ENCODE peak calls at places on chromosomes 3 and 15, in nine cellular contexts. U, W, M, D, Y, A, S, X and E are unnamed samples.
A peak's percentile ranks its signal among the peaks of the same experiment; 100 is the strongest.

GRCh38 chr15:95559875-95560394 is 770.6 kb upstream of the NR2F2 start:
- DNase-seq in U (peak; percentile 81), W (no peak), M (no peak), D (no peak), Y (no peak), A (peak; percentile 89), S (peak; percentile 64), X (no peak), E (no peak)

GRCh38 chr15:32717290-32718081 is at the start of gene GREM1:
- DNase-seq in U (no peak), W (no peak), M (peak; percentile 46), D (peak; percentile 8), Y (peak; percentile 77), A (peak; percentile 62), S (peak; percentile 94), X (no peak), E (no peak)

GRCh38 chr3:117681619-117682018 is 972.0 kb downstream of the TUSC7 start:
- DNase-seq in U (peak; percentile 75), W (no peak), M (no peak), D (no peak), Y (no peak), A (peak; percentile 70), S (peak; percentile 78), X (no peak), E (no peak)

GRCh38 chr3:79497447-79498111 is 270.2 kb downstream of the ROBO1 start:
- DNase-seq in U (no peak), W (no peak), M (no peak), D (no peak), Y (peak; percentile 27), A (peak; percentile 18), S (peak; percentile 63), X (no peak), E (no peak)

GRCh38 chr15:36161781-36162212 is 417.6 kb upstream of the CDIN1 start:
- DNase-seq in U (no peak), W (no peak), M (no peak), D (no peak), Y (peak; percentile 20), A (peak; percentile 25), S (peak; percentile 22), X (no peak), E (no peak)

GRCh38 chr15:98668566-98669308 is 20.4 kb downstream of the IGF1R start:
- DNase-seq in U (peak; percentile 56), W (no peak), M (no peak), D (no peak), Y (no peak), A (peak; percentile 58), S (peak; percentile 41), X (no peak), E (no peak)

GRCh38 chr15:100131321-100132224 is 210.2 kb downstream of the ADAMTS17 start:
- DNase-seq in U (peak; percentile 18), W (no peak), M (no peak), D (peak; percentile 23), Y (peak; percentile 42), A (peak; percentile 94), S (no peak), X (no peak), E (no peak)

GRCh38 chr15:67133738-67134576 is 68.6 kb downstream of the SMAD3 start:
- DNase-seq in U (peak; percentile 67), W (peak; percentile 52), M (no peak), D (no peak), Y (peak; percentile 47), A (no peak), S (no peak), X (peak; percentile 72), E (no peak)

GRCh38 chr3:97687734-97688133 is 76.8 kb upstream of the ARL6 start:
- DNase-seq in U (no peak), W (no peak), M (no peak), D (no peak), Y (peak; percentile 61), A (no peak), S (no peak), X (no peak), E (no peak)

GRCh38 chr15:47473857-47474256 is 243.4 kb upstream of the SEMA6D start:
- DNase-seq in U (no peak), W (no peak), M (no peak), D (no peak), Y (no peak), A (no peak), S (no peak), X (no peak), E (no peak)

GRCh38 chr3:13947912-13948311 is 68.0 kb upstream of the WNT7A start:
- DNase-seq in U (no peak), W (no peak), M (no peak), D (no peak), Y (no peak), A (no peak), S (no peak), X (no peak), E (no peak)

GRCh38 chr3:170745211-170745718 is 124.7 kb downstream of the RPL22L1 start:
- DNase-seq in U (peak; percentile 97), W (no peak), M (no peak), D (no peak), Y (no peak), A (peak; percentile 80), S (peak; percentile 47), X (no peak), E (no peak)

GRCh38 chr3:151283907-151284461 is 5.6 kb upstream of the P2RY14 start:
- DNase-seq in U (peak; percentile 54), W (no peak), M (no peak), D (no peak), Y (no peak), A (no peak), S (no peak), X (no peak), E (no peak)

GRCh38 chr15:80568876-80569605 is 126.1 kb upstream of the ABHD17C start:
- DNase-seq in U (no peak), W (no peak), M (no peak), D (no peak), Y (no peak), A (no peak), S (no peak), X (no peak), E (no peak)

GRCh38 chr15:75589071-75589470 is 10.0 kb upstream of the PTPN9 start:
- DNase-seq in U (no peak), W (no peak), M (no peak), D (no peak), Y (no peak), A (no peak), S (no peak), X (no peak), E (no peak)